ENCODE peak calls at places on chromosomes 12 and 14, in six cellular contexts. Y, U, A, V, H and I are unnamed samples.

GRCh38 chr12:57591567-57592325 is 754 bp downstream of the PIP4K2C start:
- DNase-seq in Y (no peak), U (no peak), A (no peak), V (no peak), H (no peak), I (peak)

GRCh38 chr12:75471928-75472865 is 8.4 kb upstream of the GLIPR1 start:
- DNase-seq in Y (no peak), U (no peak), A (no peak), V (no peak), H (no peak), I (no peak)

GRCh38 chr12:123907726-123908476 is 64.7 kb downstream of the CCDC92 start:
- DNase-seq in Y (peak), U (no peak), A (no peak), V (no peak), H (no peak), I (peak)

GRCh38 chr14:104486222-104486743 is 93.3 kb upstream of the C14orf180 start:
- DNase-seq in Y (no peak), U (no peak), A (no peak), V (no peak), H (no peak), I (no peak)

GRCh38 chr12:113674302-113674701 is 202.6 kb upstream of the LHX5 start:
- DNase-seq in Y (no peak), U (no peak), A (no peak), V (no peak), H (no peak), I (no peak)

GRCh38 chr12:4412462-4412861 is 33.0 kb upstream of the FGF23 start:
- DNase-seq in Y (no peak), U (no peak), A (no peak), V (peak), H (no peak), I (peak)

GRCh38 chr14:73457050-73457934 is 1.1 kb downstream of the NUMB start:
- DNase-seq in Y (peak), U (no peak), A (no peak), V (peak), H (no peak), I (peak)

GRCh38 chr14:90627478-90627877 is 188.8 kb downstream of the TTC7B start:
- DNase-seq in Y (no peak), U (no peak), A (no peak), V (no peak), H (no peak), I (no peak)

GRCh38 chr12:67034110-67034879 is 234.9 kb upstream of the CAND1 start:
- DNase-seq in Y (peak), U (no peak), A (no peak), V (no peak), H (no peak), I (no peak)

GRCh38 chr12:6695313-6696045 is 5.1 kb downstream of the PIANP start:
- DNase-seq in Y (no peak), U (no peak), A (no peak), V (no peak), H (no peak), I (no peak)

GRCh38 chr14:54902521-54903420 is at the start of gene GCH1:
- DNase-seq in Y (peak), U (no peak), A (no peak), V (peak), H (peak), I (no peak)

GRCh38 chr12:92553389-92553788 is 149.4 kb upstream of the PLEKHG7 start:
- DNase-seq in Y (peak), U (no peak), A (no peak), V (peak), H (no peak), I (no peak)

GRCh38 chr12:27460471-27460978 is 14.0 kb downstream of the SMCO2 start:
- DNase-seq in Y (no peak), U (no peak), A (no peak), V (no peak), H (no peak), I (no peak)

GRCh38 chr12:47534695-47535094 is 171.1 kb downstream of the RPAP3 start:
- DNase-seq in Y (no peak), U (no peak), A (no peak), V (no peak), H (no peak), I (peak)

GRCh38 chr12:87995581-87996178 is 33.5 kb downstream of the C12orf50 start:
- DNase-seq in Y (no peak), U (peak), A (peak), V (no peak), H (peak), I (peak)

GRCh38 chr14:60204843-60205774 is 39.9 kb upstream of the DHRS7 start:
- DNase-seq in Y (no peak), U (no peak), A (no peak), V (no peak), H (no peak), I (no peak)

GRCh38 chr12:49358548-49359141 is 8.6 kb upstream of the SPATS2 start:
- DNase-seq in Y (no peak), U (no peak), A (no peak), V (no peak), H (peak), I (peak)

GRCh38 chr14:45118594-45118993 is 15.7 kb downstream of the FKBP3 start:
- DNase-seq in Y (no peak), U (no peak), A (no peak), V (no peak), H (no peak), I (no peak)

GRCh38 chr14:98959958-98960616 is 311.9 kb downstream of the BCL11B start:
- DNase-seq in Y (no peak), U (no peak), A (no peak), V (peak), H (no peak), I (no peak)

GRCh38 chr12:22299294-22299912 is 35.1 kb downstream of the ST8SIA1 start:
- DNase-seq in Y (no peak), U (no peak), A (no peak), V (no peak), H (no peak), I (no peak)

GRCh38 chr14:73774244-73774575 is 60.0 kb upstream of the PNMA1 start:
- DNase-seq in Y (no peak), U (no peak), A (no peak), V (no peak), H (no peak), I (no peak)

GRCh38 chr12:95304673-95305198 is 87.1 kb downstream of the VEZT start:
- DNase-seq in Y (no peak), U (no peak), A (no peak), V (no peak), H (no peak), I (peak)

GRCh38 chr12:2169964-2170363 is 117.2 kb downstream of the CACNA1C start:
- DNase-seq in Y (no peak), U (no peak), A (no peak), V (peak), H (no peak), I (peak)

GRCh38 chr12:107586256-107586970 is 99.2 kb upstream of the PWP1 start:
- DNase-seq in Y (no peak), U (no peak), A (no peak), V (no peak), H (no peak), I (no peak)

GRCh38 chr12:113647048-113647447 is 175.4 kb upstream of the LHX5 start:
- DNase-seq in Y (no peak), U (no peak), A (no peak), V (no peak), H (no peak), I (no peak)

GRCh38 chr14:79656086-79656485 is 555.2 kb downstream of the DIO2 start:
- DNase-seq in Y (no peak), U (no peak), A (no peak), V (no peak), H (no peak), I (no peak)

GRCh38 chr12:93130371-93131049 is 201.4 kb upstream of the EEA1 start:
- DNase-seq in Y (no peak), U (no peak), A (no peak), V (no peak), H (no peak), I (no peak)

GRCh38 chr12:57240069-57240921 is 10.7 kb downstream of the STAC3 start:
- DNase-seq in Y (peak), U (no peak), A (peak), V (no peak), H (peak), I (peak)

GRCh38 chr12:31874961-31875608 is 84.1 kb upstream of the RESF1 start:
- DNase-seq in Y (no peak), U (peak), A (no peak), V (peak), H (peak), I (peak)

GRCh38 chr12:45324391-45324790 is 108.5 kb downstream of the ANO6 start:
- DNase-seq in Y (no peak), U (no peak), A (no peak), V (no peak), H (no peak), I (no peak)

DNA sequence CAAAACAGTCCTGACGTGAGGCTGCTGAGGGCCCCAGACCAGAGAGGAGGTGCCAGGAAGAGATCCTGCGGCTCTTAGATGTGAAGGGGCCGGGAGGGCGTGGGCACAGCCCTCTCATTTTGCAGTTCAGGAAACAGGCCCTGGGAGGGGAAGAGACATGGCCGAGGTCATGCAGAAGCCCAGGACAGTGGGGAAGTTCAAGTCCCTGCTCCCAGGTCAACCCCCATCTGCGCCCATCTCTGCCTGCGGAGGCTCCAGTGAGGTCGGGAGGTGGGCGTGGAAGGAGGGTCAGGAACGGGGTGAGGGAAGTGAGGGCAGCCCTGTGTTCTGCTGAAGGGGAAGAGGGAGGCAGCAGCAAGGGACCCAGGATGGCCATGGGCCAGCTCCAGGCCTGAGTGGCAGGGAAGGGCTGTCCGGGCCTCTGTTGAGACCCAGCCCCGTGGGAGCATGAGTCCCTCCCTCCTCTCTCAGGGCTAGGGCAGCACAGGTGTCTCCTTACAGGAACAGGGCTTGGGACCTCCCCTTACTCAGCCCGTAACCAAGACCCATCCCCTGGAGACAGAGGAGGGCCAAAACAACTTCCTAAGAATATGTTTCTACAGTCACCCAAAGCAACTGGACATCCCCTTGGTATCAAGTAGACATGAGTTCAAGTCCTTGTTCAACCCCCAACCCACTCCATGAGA is 90.8 kb downstream of the LGMN start:
- DNase-seq in Y (no peak), U (no peak), A (no peak), V (peak), H (no peak), I (no peak)
- H3K4me3 ChIP-seq in Y (no peak), U (no peak), A (no peak), V (no peak), H (no peak), I (no peak)

GRCh38 chr14:66884149-66884548 is 305.1 kb upstream of the GARIN2 start:
- DNase-seq in Y (no peak), U (no peak), A (no peak), V (no peak), H (no peak), I (no peak)
- TF ChIP-seq CTCF in Y (no peak), U (no peak), A (no peak), V (no peak), H (no peak), I (no peak)

GRCh38 chr12:14393736-14394135 is 28.3 kb downstream of the ATF7IP start:
- DNase-seq in Y (no peak), U (no peak), A (no peak), V (no peak), H (no peak), I (no peak)
- H3K4me3 ChIP-seq in Y (no peak), U (no peak), A (peak), V (no peak), H (no peak), I (no peak)

DNA sequence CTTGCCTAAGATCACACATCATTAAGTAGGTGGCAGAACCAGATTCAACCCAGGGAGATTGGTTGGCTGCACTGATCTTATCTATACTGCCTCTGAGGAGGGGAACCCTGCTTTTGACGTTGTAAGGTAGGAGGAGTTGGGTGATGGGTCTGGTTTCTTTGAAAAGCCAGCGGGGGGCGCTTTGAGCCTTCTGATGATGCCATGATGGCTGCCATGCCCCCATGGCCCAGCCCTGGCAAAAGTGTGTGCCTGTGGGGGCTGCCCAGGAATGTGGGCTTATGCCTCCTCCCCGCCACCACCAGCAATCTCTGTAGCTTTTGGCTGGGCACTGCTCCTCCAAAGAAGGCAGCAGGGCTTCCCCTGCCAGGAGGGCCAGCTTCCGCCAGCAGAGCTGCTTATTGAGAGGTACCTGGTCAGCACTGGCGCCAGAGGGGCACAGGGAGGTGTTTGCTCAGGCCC is 224.3 kb downstream of the SLC41A2 start:
- DNase-seq in Y (no peak), U (no peak), A (no peak), V (no peak), H (no peak), I (no peak)
- TF ChIP-seq CTCF in Y (no peak), U (no peak), A (no peak), V (no peak), H (no peak), I (no peak)

DNA sequence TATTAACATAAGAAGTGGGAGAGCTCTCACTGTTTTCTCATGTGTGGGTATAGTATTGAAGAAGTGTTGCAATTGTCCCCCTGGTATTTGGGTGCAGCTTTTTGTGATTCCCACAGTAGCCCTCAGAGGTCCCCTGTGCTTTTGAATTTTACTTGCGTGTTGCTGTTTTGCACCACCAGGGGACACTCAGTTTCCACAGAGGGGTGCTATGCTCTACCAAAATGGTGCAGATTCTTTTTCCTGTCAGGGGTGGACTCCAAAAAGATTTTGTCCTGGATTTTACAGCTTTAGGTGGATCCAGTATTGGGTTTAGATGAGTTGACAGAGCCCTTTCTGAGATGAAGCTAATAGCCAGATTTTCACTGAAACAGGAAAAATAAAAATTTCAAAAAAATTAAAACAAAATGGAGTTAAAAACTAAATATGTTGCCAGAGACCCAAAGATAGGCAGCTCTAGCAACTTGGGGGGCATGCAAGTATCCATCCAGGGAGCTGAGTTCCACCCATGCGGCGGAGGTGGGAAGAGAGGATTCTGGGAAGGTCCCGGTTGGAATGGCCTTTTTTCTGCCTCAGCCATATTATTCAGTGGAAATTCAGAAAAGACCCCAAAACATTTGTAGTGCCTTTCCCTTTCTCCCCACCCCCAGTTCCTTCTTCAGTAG is 50.2 kb downstream of the TTLL5 start:
- DNase-seq in Y (no peak), U (peak), A (no peak), V (no peak), H (no peak), I (peak)
- H3K4me3 ChIP-seq in Y (no peak), U (no peak), A (no peak), V (no peak), H (no peak), I (no peak)